ENCODE peak calls at places on chromosomes 7 and 10, in ten cellular contexts. One of them, this sample, is unnamed.

GRCh38 chr10:576130-576465 is 113.4 kb downstream of the DIP2C start:
- DNase-seq in iPS DF 6.9: no peak
- DNase-seq in ACHN: no peak
- DNase-seq in HFF-Myc: no peak
- DNase-seq in HTR-8/SVneo: no peak
- DNase-seq in activated T-cell treated with anti-CD3 and anti-CD28 coated beads for 48 hours: no peak
- DNase-seq in T-helper 9 cell: no peak
- DNase-seq in NCI-H460: no peak
- DNase-seq in LoVo: no peak
- DNase-seq in ELR: no peak
- DNase-seq in this sample: no peak

GRCh38 chr7:99036531-99037175 is 107.3 kb downstream of the SMURF1 start:
- DNase-seq in iPS DF 6.9: peak
- DNase-seq in ACHN: peak
- DNase-seq in HFF-Myc: no peak
- DNase-seq in HTR-8/SVneo: no peak
- DNase-seq in activated T-cell treated with anti-CD3 and anti-CD28 coated beads for 48 hours: no peak
- DNase-seq in T-helper 9 cell: no peak
- DNase-seq in NCI-H460: peak
- DNase-seq in LoVo: no peak
- DNase-seq in ELR: peak
- DNase-seq in this sample: no peak

GRCh38 chr7:87511510-87511909 is 36.0 kb upstream of the ABCB4 start:
- DNase-seq in iPS DF 6.9: no peak
- DNase-seq in ACHN: no peak
- DNase-seq in HFF-Myc: no peak
- DNase-seq in HTR-8/SVneo: no peak
- DNase-seq in activated T-cell treated with anti-CD3 and anti-CD28 coated beads for 48 hours: no peak
- DNase-seq in T-helper 9 cell: no peak
- DNase-seq in NCI-H460: no peak
- DNase-seq in LoVo: no peak
- DNase-seq in ELR: no peak
- DNase-seq in this sample: no peak

GRCh38 chr10:90787906-90788491 is 69.8 kb downstream of the HTR7 start:
- DNase-seq in iPS DF 6.9: peak
- DNase-seq in ACHN: peak
- DNase-seq in HFF-Myc: no peak
- DNase-seq in HTR-8/SVneo: peak
- DNase-seq in activated T-cell treated with anti-CD3 and anti-CD28 coated beads for 48 hours: no peak
- DNase-seq in T-helper 9 cell: no peak
- DNase-seq in NCI-H460: peak
- DNase-seq in LoVo: peak
- DNase-seq in ELR: peak
- DNase-seq in this sample: no peak

GRCh38 chr7:30348083-30348560 is 63.7 kb downstream of the ZNRF2 start:
- DNase-seq in iPS DF 6.9: no peak
- DNase-seq in ACHN: peak
- DNase-seq in HFF-Myc: peak
- DNase-seq in HTR-8/SVneo: peak
- DNase-seq in activated T-cell treated with anti-CD3 and anti-CD28 coated beads for 48 hours: no peak
- DNase-seq in T-helper 9 cell: peak
- DNase-seq in NCI-H460: peak
- DNase-seq in LoVo: peak
- DNase-seq in ELR: peak
- DNase-seq in this sample: no peak

GRCh38 chr10:123245264-123245663 is 91.1 kb downstream of the BUB3 start:
- DNase-seq in iPS DF 6.9: peak
- DNase-seq in ACHN: no peak
- DNase-seq in HFF-Myc: no peak
- DNase-seq in HTR-8/SVneo: no peak
- DNase-seq in activated T-cell treated with anti-CD3 and anti-CD28 coated beads for 48 hours: no peak
- DNase-seq in T-helper 9 cell: no peak
- DNase-seq in NCI-H460: no peak
- DNase-seq in LoVo: no peak
- DNase-seq in ELR: no peak
- DNase-seq in this sample: no peak

GRCh38 chr10:44233561-44234470 is 151.1 kb downstream of the CXCL12 start:
- DNase-seq in iPS DF 6.9: no peak
- DNase-seq in ACHN: no peak
- DNase-seq in HFF-Myc: no peak
- DNase-seq in HTR-8/SVneo: no peak
- DNase-seq in activated T-cell treated with anti-CD3 and anti-CD28 coated beads for 48 hours: no peak
- DNase-seq in T-helper 9 cell: no peak
- DNase-seq in NCI-H460: no peak
- DNase-seq in LoVo: no peak
- DNase-seq in ELR: no peak
- DNase-seq in this sample: no peak

GRCh38 chr7:126979722-126980121 is 273.0 kb downstream of the GRM8 start:
- DNase-seq in iPS DF 6.9: no peak
- DNase-seq in ACHN: no peak
- DNase-seq in HFF-Myc: no peak
- DNase-seq in HTR-8/SVneo: no peak
- DNase-seq in activated T-cell treated with anti-CD3 and anti-CD28 coated beads for 48 hours: no peak
- DNase-seq in T-helper 9 cell: no peak
- DNase-seq in NCI-H460: no peak
- DNase-seq in LoVo: no peak
- DNase-seq in ELR: no peak
- DNase-seq in this sample: no peak

GRCh38 chr7:151923097-151923876 is 33.0 kb upstream of the GALNTL5 start:
- DNase-seq in iPS DF 6.9: no peak
- DNase-seq in ACHN: no peak
- DNase-seq in HFF-Myc: no peak
- DNase-seq in HTR-8/SVneo: no peak
- DNase-seq in activated T-cell treated with anti-CD3 and anti-CD28 coated beads for 48 hours: no peak
- DNase-seq in T-helper 9 cell: no peak
- DNase-seq in NCI-H460: no peak
- DNase-seq in LoVo: peak
- DNase-seq in ELR: no peak
- DNase-seq in this sample: no peak

GRCh38 chr7:155764432-155764798 is 47.8 kb downstream of the SHH start:
- DNase-seq in iPS DF 6.9: no peak
- DNase-seq in ACHN: no peak
- DNase-seq in HFF-Myc: no peak
- DNase-seq in HTR-8/SVneo: no peak
- DNase-seq in activated T-cell treated with anti-CD3 and anti-CD28 coated beads for 48 hours: peak
- DNase-seq in T-helper 9 cell: peak
- DNase-seq in NCI-H460: no peak
- DNase-seq in LoVo: no peak
- DNase-seq in ELR: no peak
- DNase-seq in this sample: peak

GRCh38 chr7:36226151-36226550 is 73.1 kb downstream of the EEPD1 start:
- DNase-seq in iPS DF 6.9: no peak
- DNase-seq in ACHN: no peak
- DNase-seq in HFF-Myc: no peak
- DNase-seq in HTR-8/SVneo: no peak
- DNase-seq in activated T-cell treated with anti-CD3 and anti-CD28 coated beads for 48 hours: no peak
- DNase-seq in T-helper 9 cell: no peak
- DNase-seq in NCI-H460: no peak
- DNase-seq in LoVo: no peak
- DNase-seq in ELR: no peak
- DNase-seq in this sample: no peak

GRCh38 chr7:157837047-157837446 is 500.2 kb downstream of the DNAJB6 start:
- DNase-seq in iPS DF 6.9: no peak
- DNase-seq in ACHN: no peak
- DNase-seq in HFF-Myc: no peak
- DNase-seq in HTR-8/SVneo: no peak
- DNase-seq in activated T-cell treated with anti-CD3 and anti-CD28 coated beads for 48 hours: no peak
- DNase-seq in T-helper 9 cell: no peak
- DNase-seq in NCI-H460: no peak
- DNase-seq in LoVo: no peak
- DNase-seq in ELR: no peak
- DNase-seq in this sample: no peak

GRCh38 chr7:288671-289101 is 1.3 kb upstream of the FOXL3 start:
- DNase-seq in iPS DF 6.9: no peak
- DNase-seq in ACHN: no peak
- DNase-seq in HFF-Myc: no peak
- DNase-seq in HTR-8/SVneo: no peak
- DNase-seq in activated T-cell treated with anti-CD3 and anti-CD28 coated beads for 48 hours: no peak
- DNase-seq in T-helper 9 cell: no peak
- DNase-seq in NCI-H460: no peak
- DNase-seq in LoVo: no peak
- DNase-seq in ELR: no peak
- DNase-seq in this sample: no peak

GRCh38 chr10:97207756-97208346 is 22.1 kb upstream of the SLIT1 start:
- DNase-seq in iPS DF 6.9: no peak
- DNase-seq in ACHN: no peak
- DNase-seq in HFF-Myc: no peak
- DNase-seq in HTR-8/SVneo: no peak
- DNase-seq in activated T-cell treated with anti-CD3 and anti-CD28 coated beads for 48 hours: no peak
- DNase-seq in T-helper 9 cell: no peak
- DNase-seq in NCI-H460: no peak
- DNase-seq in LoVo: no peak
- DNase-seq in ELR: no peak
- DNase-seq in this sample: no peak

GRCh38 chr10:129912161-129912917 is 51.7 kb downstream of the EBF3 start:
- DNase-seq in iPS DF 6.9: no peak
- DNase-seq in ACHN: no peak
- DNase-seq in HFF-Myc: no peak
- DNase-seq in HTR-8/SVneo: no peak
- DNase-seq in activated T-cell treated with anti-CD3 and anti-CD28 coated beads for 48 hours: no peak
- DNase-seq in T-helper 9 cell: no peak
- DNase-seq in NCI-H460: no peak
- DNase-seq in LoVo: no peak
- DNase-seq in ELR: no peak
- DNase-seq in this sample: no peak

GRCh38 chr7:23347682-23348180 is 48.6 kb downstream of the MALSU1 start:
- DNase-seq in iPS DF 6.9: no peak
- DNase-seq in ACHN: peak
- DNase-seq in HFF-Myc: peak
- DNase-seq in HTR-8/SVneo: peak
- DNase-seq in activated T-cell treated with anti-CD3 and anti-CD28 coated beads for 48 hours: no peak
- DNase-seq in T-helper 9 cell: no peak
- DNase-seq in NCI-H460: peak
- DNase-seq in LoVo: no peak
- DNase-seq in ELR: peak
- DNase-seq in this sample: no peak

GRCh38 chr10:58662314-58662713 is 149.6 kb downstream of the BICC1 start:
- DNase-seq in iPS DF 6.9: no peak
- DNase-seq in ACHN: peak
- DNase-seq in HFF-Myc: no peak
- DNase-seq in HTR-8/SVneo: peak
- DNase-seq in activated T-cell treated with anti-CD3 and anti-CD28 coated beads for 48 hours: no peak
- DNase-seq in T-helper 9 cell: no peak
- DNase-seq in NCI-H460: no peak
- DNase-seq in LoVo: no peak
- DNase-seq in ELR: peak
- DNase-seq in this sample: no peak

GRCh38 chr7:135811513-135811912 is 62.9 kb upstream of the FAM180A start:
- DNase-seq in iPS DF 6.9: no peak
- DNase-seq in ACHN: no peak
- DNase-seq in HFF-Myc: no peak
- DNase-seq in HTR-8/SVneo: no peak
- DNase-seq in activated T-cell treated with anti-CD3 and anti-CD28 coated beads for 48 hours: no peak
- DNase-seq in T-helper 9 cell: no peak
- DNase-seq in NCI-H460: no peak
- DNase-seq in LoVo: no peak
- DNase-seq in ELR: peak
- DNase-seq in this sample: no peak

GRCh38 chr10:100735345-100736143 is 9.8 kb upstream of the PAX2 start:
- DNase-seq in iPS DF 6.9: no peak
- DNase-seq in ACHN: peak
- DNase-seq in HFF-Myc: no peak
- DNase-seq in HTR-8/SVneo: no peak
- DNase-seq in activated T-cell treated with anti-CD3 and anti-CD28 coated beads for 48 hours: no peak
- DNase-seq in T-helper 9 cell: no peak
- DNase-seq in NCI-H460: no peak
- DNase-seq in LoVo: no peak
- DNase-seq in ELR: no peak
- DNase-seq in this sample: no peak

GRCh38 chr10:123318516-123318915 is 164.3 kb downstream of the BUB3 start:
- DNase-seq in iPS DF 6.9: no peak
- DNase-seq in ACHN: no peak
- DNase-seq in HFF-Myc: no peak
- DNase-seq in HTR-8/SVneo: no peak
- DNase-seq in activated T-cell treated with anti-CD3 and anti-CD28 coated beads for 48 hours: peak
- DNase-seq in T-helper 9 cell: no peak
- DNase-seq in NCI-H460: no peak
- DNase-seq in LoVo: no peak
- DNase-seq in ELR: no peak
- DNase-seq in this sample: no peak

GRCh38 chr10:69268761-69269416 is 9.4 kb upstream of the HK1 start:
- DNase-seq in iPS DF 6.9: no peak
- DNase-seq in ACHN: no peak
- DNase-seq in HFF-Myc: no peak
- DNase-seq in HTR-8/SVneo: no peak
- DNase-seq in activated T-cell treated with anti-CD3 and anti-CD28 coated beads for 48 hours: no peak
- DNase-seq in T-helper 9 cell: no peak
- DNase-seq in NCI-H460: no peak
- DNase-seq in LoVo: no peak
- DNase-seq in ELR: peak
- DNase-seq in this sample: no peak

GRCh38 chr7:51070163-51070562 is 246.4 kb downstream of the COBL start:
- DNase-seq in iPS DF 6.9: no peak
- DNase-seq in ACHN: no peak
- DNase-seq in HFF-Myc: no peak
- DNase-seq in HTR-8/SVneo: no peak
- DNase-seq in activated T-cell treated with anti-CD3 and anti-CD28 coated beads for 48 hours: no peak
- DNase-seq in T-helper 9 cell: no peak
- DNase-seq in NCI-H460: no peak
- DNase-seq in LoVo: no peak
- DNase-seq in ELR: no peak
- DNase-seq in this sample: no peak

GRCh38 chr10:11716704-11717103 is 25.5 kb upstream of the ECHDC3 start:
- DNase-seq in iPS DF 6.9: no peak
- DNase-seq in ACHN: no peak
- DNase-seq in HFF-Myc: no peak
- DNase-seq in HTR-8/SVneo: no peak
- DNase-seq in activated T-cell treated with anti-CD3 and anti-CD28 coated beads for 48 hours: no peak
- DNase-seq in T-helper 9 cell: no peak
- DNase-seq in NCI-H460: no peak
- DNase-seq in LoVo: no peak
- DNase-seq in ELR: no peak
- DNase-seq in this sample: no peak

GRCh38 chr7:123994449-123994848 is 38.4 kb downstream of the TMEM229A start:
- DNase-seq in iPS DF 6.9: no peak
- DNase-seq in ACHN: no peak
- DNase-seq in HFF-Myc: no peak
- DNase-seq in HTR-8/SVneo: no peak
- DNase-seq in activated T-cell treated with anti-CD3 and anti-CD28 coated beads for 48 hours: no peak
- DNase-seq in T-helper 9 cell: no peak
- DNase-seq in NCI-H460: no peak
- DNase-seq in LoVo: no peak
- DNase-seq in ELR: no peak
- DNase-seq in this sample: no peak

GRCh38 chr10:45076847-45077246 is 76.1 kb downstream of the ZNF22 start:
- DNase-seq in iPS DF 6.9: no peak
- DNase-seq in ACHN: no peak
- DNase-seq in HFF-Myc: no peak
- DNase-seq in HTR-8/SVneo: no peak
- DNase-seq in activated T-cell treated with anti-CD3 and anti-CD28 coated beads for 48 hours: no peak
- DNase-seq in T-helper 9 cell: no peak
- DNase-seq in NCI-H460: no peak
- DNase-seq in LoVo: no peak
- DNase-seq in ELR: no peak
- DNase-seq in this sample: no peak

GRCh38 chr10:44635181-44635580 is 250.3 kb upstream of the CXCL12 start:
- DNase-seq in iPS DF 6.9: no peak
- DNase-seq in ACHN: no peak
- DNase-seq in HFF-Myc: no peak
- DNase-seq in HTR-8/SVneo: no peak
- DNase-seq in activated T-cell treated with anti-CD3 and anti-CD28 coated beads for 48 hours: no peak
- DNase-seq in T-helper 9 cell: no peak
- DNase-seq in NCI-H460: no peak
- DNase-seq in LoVo: no peak
- DNase-seq in ELR: no peak
- DNase-seq in this sample: no peak

GRCh38 chr10:89588671-89589070 is 53.3 kb upstream of the SLC16A12 start:
- DNase-seq in iPS DF 6.9: no peak
- DNase-seq in ACHN: no peak
- DNase-seq in HFF-Myc: no peak
- DNase-seq in HTR-8/SVneo: no peak
- DNase-seq in activated T-cell treated with anti-CD3 and anti-CD28 coated beads for 48 hours: no peak
- DNase-seq in T-helper 9 cell: no peak
- DNase-seq in NCI-H460: no peak
- DNase-seq in LoVo: no peak
- DNase-seq in ELR: no peak
- DNase-seq in this sample: no peak

GRCh38 chr10:90865400-90865799 is 6.4 kb upstream of the RPP30 start:
- DNase-seq in iPS DF 6.9: no peak
- DNase-seq in ACHN: peak
- DNase-seq in HFF-Myc: no peak
- DNase-seq in HTR-8/SVneo: no peak
- DNase-seq in activated T-cell treated with anti-CD3 and anti-CD28 coated beads for 48 hours: no peak
- DNase-seq in T-helper 9 cell: no peak
- DNase-seq in NCI-H460: no peak
- DNase-seq in LoVo: no peak
- DNase-seq in ELR: peak
- DNase-seq in this sample: no peak

This sample was measured in NCI-H1436 treated with DMSO at 0.1 percent for 48 hours.